ENCODE peak calls at places on chromosome 6, in four cellular contexts. O is BJ, C is tibial artery, F is thoracic aorta. S is an unnamed sample.
A peak's percentile ranks its signal among the peaks of the same experiment; 100 is the strongest.

GRCh38 chr6:22470454-22471368 is 98.7 kb upstream of the HDGFL1 start:
- DNase-seq in O (no peak), C (peak; percentile 36), F (peak; percentile 13), S (no peak)

GRCh38 chr6:143111443-143111842 is 50.8 kb downstream of the AIG1 start:
- DNase-seq in O (no peak), C (no peak), F (no peak), S (no peak)

GRCh38 chr6:30145818-30146217 is 9.9 kb downstream of the TRIM40 start:
- DNase-seq in O (no peak), C (no peak), F (no peak), S (no peak)

GRCh38 chr6:144215402-144215931 is 65.2 kb downstream of the STX11 start:
- DNase-seq in O (no peak), C (no peak), F (no peak), S (no peak)

GRCh38 chr6:168916576-168917207 is 337.0 kb downstream of the THBS2 start:
- DNase-seq in O (no peak), C (peak; percentile 29), F (peak; percentile 38), S (no peak)

GRCh38 chr6:145502417-145502816 is 232.9 kb downstream of the EPM2A start:
- DNase-seq in O (no peak), C (no peak), F (no peak), S (no peak)

GRCh38 chr6:26163733-26164505 is 76.7 kb downstream of the HFE start:
- DNase-seq in O (no peak), C (no peak), F (no peak), S (no peak)

GRCh38 chr6:9699890-9700289 is 715.0 kb downstream of the TFAP2A start:
- DNase-seq in O (no peak), C (no peak), F (no peak), S (no peak)

GRCh38 chr6:137165375-137166246 is 7.8 kb downstream of the IL22RA2 start:
- DNase-seq in O (no peak), C (no peak), F (no peak), S (no peak)

GRCh38 chr6:32790306-32790705 is 26.5 kb downstream of the HLA-DOB start:
- DNase-seq in O (no peak), C (no peak), F (no peak), S (no peak)

GRCh38 chr6:95228636-95229035 is 348.7 kb upstream of the MANEA start:
- DNase-seq in O (no peak), C (no peak), F (no peak), S (no peak)

GRCh38 chr6:38775870-38776269 is 60.8 kb downstream of the DNAH8 start:
- DNase-seq in O (no peak), C (no peak), F (no peak), S (no peak)

GRCh38 chr6:7062445-7063162 is 45.2 kb upstream of the RREB1 start:
- DNase-seq in O (no peak), C (no peak), F (no peak), S (no peak)

GRCh38 chr6:108106261-108106660 is 31.7 kb upstream of the OSTM1 start:
- DNase-seq in O (no peak), C (no peak), F (no peak), S (no peak)

GRCh38 chr6:32152414-32153251 is 894 bp upstream of the PRRT1 start:
- DNase-seq in O (no peak), C (no peak), F (no peak), S (no peak)

GRCh38 chr6:44224154-44224977 is 971 bp downstream of the SLC29A1 start:
- DNase-seq in O (no peak), C (no peak), F (no peak), S (no peak)

GRCh38 chr6:157034433-157035230 is 257.5 kb downstream of the ARID1B start:
- DNase-seq in O (no peak), C (no peak), F (no peak), S (no peak)

GRCh38 chr6:80438728-80439127 is 332.3 kb downstream of the BCKDHB start:
- DNase-seq in O (peak; percentile 75), C (no peak), F (no peak), S (peak; percentile 69)

GRCh38 chr6:105111871-105112270 is 67.9 kb downstream of the POPDC3 start:
- DNase-seq in O (no peak), C (no peak), F (no peak), S (no peak)

GRCh38 chr6:52834481-52834880 is 6.1 kb downstream of the GSTA5 start:
- DNase-seq in O (no peak), C (no peak), F (no peak), S (no peak)

GRCh38 chr6:47161176-47161687 is 119.1 kb upstream of the ADGRF1 start:
- DNase-seq in O (no peak), C (no peak), F (no peak), S (peak; percentile 39)

GRCh38 chr6:30207619-30208295 is 5.4 kb downstream of the TRIM26 start:
- DNase-seq in O (no peak), C (no peak), F (no peak), S (no peak)

GRCh38 chr6:110140650-110141049 is 38.8 kb downstream of the WASF1 start:
- DNase-seq in O (peak; percentile 5), C (no peak), F (no peak), S (no peak)

GRCh38 chr6:100228437-100229424 is 234.7 kb upstream of the MCHR2 start:
- DNase-seq in O (no peak), C (peak; percentile 62), F (no peak), S (peak; percentile 36)

GRCh38 chr6:44057931-44058616 is 69.2 kb downstream of the MRPL14 start:
- DNase-seq in O (no peak), C (no peak), F (no peak), S (peak; percentile 66)

DNA sequence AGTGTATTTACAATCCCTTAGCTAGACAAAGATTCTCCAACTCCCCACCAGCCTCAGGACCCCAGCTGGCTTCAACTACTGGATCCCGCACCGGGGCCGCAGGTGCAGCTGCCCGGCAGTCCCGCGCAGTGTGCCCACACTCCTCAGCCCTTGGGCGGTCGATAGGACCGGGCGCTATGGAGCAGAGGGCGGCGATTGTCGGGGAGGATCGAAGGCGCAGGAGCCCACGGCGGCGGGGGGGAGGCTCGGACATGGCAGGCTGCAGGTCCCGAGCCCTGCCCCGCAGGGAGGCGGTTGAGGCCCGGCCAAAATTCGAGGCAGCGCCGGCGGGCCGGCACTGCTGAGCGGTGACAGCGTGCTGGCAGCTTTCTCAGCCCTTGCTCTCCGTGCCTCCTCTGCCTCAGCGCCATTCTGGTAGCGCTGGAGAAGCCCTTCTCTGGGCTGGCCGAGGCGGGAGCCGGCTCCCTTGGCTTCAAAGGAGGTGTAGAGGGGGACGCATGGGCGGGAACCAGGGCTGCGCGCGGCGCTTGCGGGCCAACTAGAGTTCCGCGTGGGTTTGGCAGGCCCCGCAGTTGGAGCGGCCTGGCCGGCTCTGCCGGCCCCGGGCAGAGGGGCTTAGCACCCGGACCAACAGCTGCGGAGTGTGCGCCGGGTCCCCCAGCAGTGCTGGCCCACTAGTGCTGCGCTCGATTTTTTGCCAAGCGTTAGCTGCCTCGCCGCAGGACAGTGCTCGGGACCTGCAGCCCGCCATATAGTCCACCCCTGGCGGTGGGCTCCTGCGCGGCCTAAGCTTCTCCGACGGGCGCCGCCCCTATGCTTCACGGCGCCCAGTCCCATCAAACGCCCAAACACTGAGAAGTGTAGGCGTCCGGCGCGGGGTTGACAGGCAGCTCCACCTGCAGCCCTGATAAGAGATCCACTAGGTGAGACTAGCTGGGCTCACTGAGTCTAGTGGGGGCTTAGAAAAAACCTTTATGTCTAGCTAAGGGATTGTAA is 32.4 kb upstream of the KIF13A start:
- DNase-seq in O (no peak), C (no peak), F (no peak), S (no peak)
- H3K4me3 ChIP-seq in O (no peak overlapping the region), C (peak overlapping the region; percentile 29), F (peak overlapping the region; percentile 48), S (no peak overlapping the region)

DNA sequence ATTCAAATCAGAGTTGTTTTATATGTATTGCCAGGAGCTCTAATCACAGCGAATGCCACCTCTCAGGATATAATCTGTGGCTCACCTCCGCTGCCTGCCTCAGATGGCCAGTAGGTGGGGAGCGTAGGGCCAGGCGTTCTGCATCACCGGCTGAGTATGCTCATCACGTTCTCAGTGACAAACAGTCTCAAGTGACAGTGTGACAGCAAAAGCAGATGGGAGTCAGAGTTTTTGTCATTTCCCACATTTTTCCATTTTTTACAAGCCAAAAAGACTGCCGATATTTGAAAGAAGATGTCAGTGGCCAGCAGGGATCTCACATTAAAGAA is 208.7 kb downstream of the ALDH8A1 start:
- DNase-seq in O (no peak), C (no peak), F (no peak), S (no peak)
- TF ChIP-seq CTCF in O (no peak), C (no peak), F (no peak), S (no peak)

DNA sequence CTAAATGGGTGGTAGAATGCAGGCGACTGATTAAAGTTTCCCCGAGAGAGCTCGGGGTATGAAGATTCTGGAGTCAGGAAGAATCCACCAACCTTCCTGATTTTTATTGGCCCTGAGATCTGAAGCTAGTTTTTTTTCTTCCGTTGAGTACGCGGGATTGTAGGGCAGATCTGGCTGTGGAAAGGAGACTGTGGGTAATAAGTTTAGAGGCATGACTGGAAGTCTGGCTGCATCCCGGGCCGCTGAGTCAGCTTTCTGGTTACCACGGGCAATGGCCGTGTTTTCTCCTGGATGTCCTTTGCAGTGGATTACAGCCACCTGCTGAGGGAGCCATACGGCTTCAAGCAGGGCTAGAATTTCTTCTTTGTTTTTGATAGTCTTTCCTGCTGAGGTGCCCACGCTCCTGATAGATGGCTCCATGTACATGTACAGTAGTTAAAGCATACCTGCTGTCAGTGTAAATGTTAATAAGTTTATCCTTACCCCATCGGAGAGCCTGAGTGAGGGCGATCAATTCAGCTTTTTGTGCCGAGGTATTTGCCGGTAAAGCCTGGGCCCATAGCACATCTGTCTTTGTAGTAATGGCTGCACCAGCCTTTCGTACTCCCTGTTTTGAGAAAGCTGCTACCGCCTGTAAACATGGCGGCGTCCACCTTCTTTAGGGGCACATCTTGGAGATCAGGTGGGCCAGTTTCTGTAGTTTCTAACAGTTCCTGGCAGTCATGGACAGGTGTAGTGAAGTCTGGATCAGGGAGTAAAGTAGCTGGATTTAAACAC is 154.0 kb downstream of the TRIM27 start:
- DNase-seq in O (no peak), C (no peak), F (no peak), S (no peak)
- H3K4me3 ChIP-seq in O (no peak overlapping the region), C (no peak overlapping the region), F (no peak overlapping the region), S (no peak overlapping the region)

GRCh38 chr6:73901986-73902385 is 206.0 kb downstream of the CD109 start:
- DNase-seq in O (no peak), C (no peak), F (no peak), S (no peak)

GRCh38 chr6:73903155-73903554 is 207.2 kb downstream of the CD109 start:
- DNase-seq in O (no peak), C (no peak), F (no peak), S (no peak)

GRCh38 chr6:73893696-73894095 is 197.7 kb downstream of the CD109 start:
- DNase-seq in O (no peak), C (no peak), F (no peak), S (no peak)

GRCh38 chr6:73901311-73901710 is 205.3 kb downstream of the CD109 start:
- DNase-seq in O (no peak), C (no peak), F (no peak), S (no peak)

GRCh38 chr6:73898599-73898998 is 202.6 kb downstream of the CD109 start:
- DNase-seq in O (no peak), C (no peak), F (no peak), S (no peak)
- TF ChIP-seq CTCF in O (peak; percentile 11), C (no peak), F (no peak), S (no peak)

GRCh38 chr6:15618685-15619084 is 44.1 kb downstream of the DTNBP1 start:
- DNase-seq in O (no peak), C (no peak), F (no peak), S (no peak)
- H3K4me3 ChIP-seq in O (no peak overlapping the region), C (no peak overlapping the region), F (no peak overlapping the region), S (no peak overlapping the region)

S was measured in retinal pigment epithelial cell.